ENCODE peak calls at places on chromosomes 12 and 14, in seven cellular contexts. T, M, Y, X, W, Q and K are unnamed samples. For H3K27me3, the result is how much of the 10 kb centered on the place peaks cover.

GRCh38 chr14:75459099-75459741 is 31.4 kb downstream of the JDP2 start:
- DNase-seq in T (peak), M (peak), Y (peak), X (no peak), W (peak), Q (no peak), K (no peak)

GRCh38 chr12:70367268-70368141 is 1.4 kb downstream of the KCNMB4 start:
- DNase-seq in T (no peak), M (no peak), Y (no peak), X (no peak), W (no peak), Q (no peak), K (no peak)

GRCh38 chr14:31320922-31321779 is 99.2 kb downstream of the HEATR5A start:
- DNase-seq in T (peak), M (no peak), Y (peak), X (no peak), W (peak), Q (no peak), K (no peak)

GRCh38 chr14:71206766-71207371 is 299.6 kb downstream of the PCNX1 start:
- DNase-seq in T (peak), M (no peak), Y (peak), X (peak), W (peak), Q (no peak), K (no peak)

GRCh38 chr12:28603801-28604200 is 413.5 kb downstream of the CCDC91 start:
- DNase-seq in T (no peak), M (no peak), Y (no peak), X (no peak), W (no peak), Q (no peak), K (no peak)

GRCh38 chr12:80641936-80642335 is 65.5 kb upstream of the MYF6 start:
- DNase-seq in T (no peak), M (no peak), Y (no peak), X (no peak), W (no peak), Q (no peak), K (no peak)

GRCh38 chr12:43336962-43337555 is 214.9 kb downstream of the ADAMTS20 start:
- DNase-seq in T (no peak), M (no peak), Y (no peak), X (peak), W (no peak), Q (no peak), K (no peak)

GRCh38 chr12:129964826-129965457 is 61.1 kb upstream of the TMEM132D start:
- DNase-seq in T (peak), M (no peak), Y (no peak), X (no peak), W (peak), Q (no peak), K (no peak)

GRCh38 chr12:62715086-62715786 is 219.7 kb downstream of the PPM1H start:
- DNase-seq in T (no peak), M (no peak), Y (peak), X (no peak), W (no peak), Q (no peak), K (no peak)

GRCh38 chr14:104297721-104298401 is 159.5 kb downstream of the KIF26A start:
- DNase-seq in T (no peak), M (no peak), Y (no peak), X (no peak), W (no peak), Q (no peak), K (peak)

GRCh38 chr12:50597200-50598195 is 92.7 kb downstream of the DIP2B start:
- DNase-seq in T (no peak), M (peak), Y (no peak), X (peak), W (no peak), Q (no peak), K (no peak)

DNA sequence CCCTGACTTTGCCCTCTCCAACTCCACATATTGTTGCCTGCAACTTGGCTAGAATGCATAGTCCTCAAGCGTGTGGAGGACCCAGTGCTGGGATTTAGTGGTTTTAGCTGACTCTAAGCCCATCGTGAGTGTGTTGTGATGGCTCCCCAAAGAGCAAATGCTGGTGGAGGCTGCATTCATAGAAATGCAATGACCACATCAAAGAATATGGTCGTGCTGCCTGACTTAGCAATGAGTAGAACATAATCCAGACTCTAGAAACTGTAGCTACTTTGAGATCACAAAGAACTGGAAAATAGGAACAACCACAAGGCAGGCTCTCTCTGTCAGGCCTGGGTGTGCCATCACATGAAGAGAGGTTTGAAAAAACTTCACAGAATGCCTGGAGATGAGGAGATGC is 1.3 kb downstream of the DYRK4 start:
- DNase-seq in T (no peak), M (peak), Y (no peak), X (no peak), W (no peak), Q (no peak), K (no peak)
- H3K27me3 ChIP-seq in T (under half), M (under half), Y (under half), X (under half), W (under half), Q (under half), K (under half)

DNA sequence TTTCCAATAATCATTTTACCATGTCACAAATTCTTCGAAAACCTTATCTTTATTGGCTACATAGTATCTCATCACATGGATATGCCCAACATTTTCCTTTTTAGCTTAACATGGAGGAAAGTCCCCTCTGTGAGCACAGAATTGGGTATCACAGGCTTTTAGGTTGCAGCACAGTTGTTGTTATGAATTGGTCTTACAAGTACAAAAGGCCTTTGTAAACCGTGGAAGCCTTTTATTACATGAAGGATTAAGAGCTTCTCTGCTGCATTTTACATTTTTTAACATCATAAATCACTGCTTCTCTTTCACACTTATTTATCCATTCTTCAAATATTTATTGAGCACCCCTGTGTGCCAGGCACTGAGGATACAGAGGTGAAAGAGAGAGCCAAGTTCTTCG is 26.2 kb downstream of the UBE3B start:
- DNase-seq in T (no peak), M (no peak), Y (no peak), X (no peak), W (no peak), Q (no peak), K (no peak)
- H3K27ac ChIP-seq in T (no peak), M (no peak), Y (no peak), X (no peak), W (no peak), Q (no peak), K (no peak)

GRCh38 chr12:132201391-132202120 is 57.3 kb downstream of the NOC4L start:
- DNase-seq in T (no peak), M (no peak), Y (no peak), X (no peak), W (no peak), Q (no peak), K (no peak)
- H3K27me3 ChIP-seq in T (under half), M (under half), Y (under half), X (under half), W (under half), Q (under half), K (under half)

GRCh38 chr12:124098887-124099286 is 125.9 kb downstream of the ZNF664 start:
- DNase-seq in T (no peak), M (no peak), Y (no peak), X (no peak), W (no peak), Q (no peak), K (no peak)

GRCh38 chr12:124098101-124098757 is 125.2 kb downstream of the ZNF664 start:
- DNase-seq in T (no peak), M (no peak), Y (no peak), X (no peak), W (no peak), Q (no peak), K (no peak)

GRCh38 chr12:124096109-124096508 is 123.1 kb downstream of the ZNF664 start:
- DNase-seq in T (no peak), M (no peak), Y (no peak), X (no peak), W (no peak), Q (no peak), K (no peak)

GRCh38 chr12:124096869-124097434 is 123.9 kb downstream of the ZNF664 start:
- DNase-seq in T (no peak), M (no peak), Y (no peak), X (no peak), W (no peak), Q (no peak), K (no peak)

GRCh38 chr12:124097681-124098080 is 124.7 kb downstream of the ZNF664 start:
- DNase-seq in T (no peak), M (no peak), Y (no peak), X (no peak), W (no peak), Q (no peak), K (no peak)
- H3K27ac ChIP-seq in T (no peak), M (no peak), Y (no peak), X (no peak), W (no peak), Q (no peak), K (no peak)

GRCh38 chr12:15230137-15230536 is 8.9 kb upstream of the RERG start:
- DNase-seq in T (no peak), M (no peak), Y (no peak), X (no peak), W (no peak), Q (no peak), K (no peak)
- H3K27me3 ChIP-seq in T (under half), M (under half), Y (under half), X (under half), W (under half), Q (under half), K (under half)

DNA sequence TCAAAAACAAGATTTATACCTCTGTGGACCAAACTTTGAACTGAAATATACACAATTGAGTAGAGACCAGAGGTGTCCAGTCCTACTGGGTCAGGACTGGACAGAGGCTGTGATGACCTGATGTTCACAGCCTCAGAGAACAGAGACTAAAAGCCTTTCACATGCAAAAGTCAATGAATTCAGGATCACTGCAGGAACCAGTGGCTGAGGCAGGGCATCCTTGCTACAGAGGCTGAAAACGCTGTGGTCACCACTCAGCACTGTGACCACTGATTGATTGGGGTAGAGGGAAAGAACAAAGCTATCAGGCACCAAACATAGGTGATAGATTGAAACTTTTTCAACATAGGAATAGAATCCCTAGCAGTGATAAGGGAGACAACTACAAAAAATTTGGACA is 25.1 kb downstream of the GRIP1 start:
- DNase-seq in T (no peak), M (no peak), Y (no peak), X (no peak), W (no peak), Q (no peak), K (no peak)
- H3K27ac ChIP-seq in T (no peak), M (no peak), Y (no peak), X (no peak), W (no peak), Q (no peak), K (no peak)

DNA sequence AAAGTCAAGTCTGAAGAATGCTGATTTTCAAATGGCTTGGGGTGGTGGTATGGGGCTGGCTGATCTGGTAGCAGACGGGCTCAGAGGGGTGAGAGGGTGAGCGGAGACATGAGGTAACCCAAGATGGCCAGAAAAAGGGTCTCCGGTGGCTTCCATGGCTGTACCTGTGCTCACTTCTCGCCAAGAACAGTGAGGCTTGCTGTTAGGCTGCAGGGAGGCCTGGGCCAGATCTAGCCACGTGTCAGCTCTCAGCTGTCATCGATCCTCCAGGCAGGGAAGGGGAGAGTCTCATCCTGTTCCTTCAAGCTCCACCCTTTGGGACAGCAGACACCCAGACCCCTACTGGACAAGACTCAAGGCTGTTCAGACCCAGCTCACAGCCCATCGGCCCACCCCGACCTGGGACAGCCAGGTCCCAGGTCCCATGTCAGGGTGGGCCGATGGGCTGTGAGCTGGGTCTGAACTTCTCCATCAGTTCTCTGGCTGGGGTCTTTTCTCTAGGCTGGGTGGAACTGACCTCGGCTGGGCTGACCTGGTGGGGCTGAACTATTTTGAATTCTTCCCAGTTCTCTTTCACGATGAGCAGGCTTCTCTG is 9.0 kb downstream of the LRTM2 start:
- DNase-seq in T (no peak), M (no peak), Y (no peak), X (no peak), W (no peak), Q (no peak), K (no peak)
- H3K27me3 ChIP-seq in T (under half), M (under half), Y (under half), X (under half), W (under half), Q (under half), K (under half)

GRCh38 chr14:60204843-60205774 is 39.9 kb upstream of the DHRS7 start:
- DNase-seq in T (no peak), M (no peak), Y (no peak), X (no peak), W (no peak), Q (no peak), K (no peak)

GRCh38 chr14:60204104-60204842 is 39.1 kb upstream of the DHRS7 start:
- DNase-seq in T (peak), M (no peak), Y (no peak), X (no peak), W (no peak), Q (no peak), K (no peak)

GRCh38 chr14:60210703-60211102 is 38.3 kb upstream of the PPM1A start:
- DNase-seq in T (no peak), M (no peak), Y (no peak), X (no peak), W (no peak), Q (no peak), K (no peak)

GRCh38 chr14:60206837-60207533 is 41.8 kb upstream of the DHRS7 start:
- DNase-seq in T (no peak), M (no peak), Y (no peak), X (no peak), W (no peak), Q (no peak), K (no peak)

GRCh38 chr14:60206249-60206670 is 41.1 kb upstream of the DHRS7 start:
- DNase-seq in T (no peak), M (no peak), Y (no peak), X (no peak), W (no peak), Q (no peak), K (no peak)
- H3K27ac ChIP-seq in T (no peak), M (no peak), Y (no peak), X (no peak), W (no peak), Q (no peak), K (no peak)

GRCh38 chr12:104909761-104910160 is 48.3 kb downstream of the SLC41A2 start:
- DNase-seq in T (no peak), M (no peak), Y (no peak), X (no peak), W (no peak), Q (no peak), K (no peak)
- H3K27me3 ChIP-seq in T (under half), M (under half), Y (under half), X (under half), W (under half), Q (under half), K (under half)